ENCODE peak calls at places on chromosomes 12 and 14, in nine cellular contexts. D is lower lobe of right lung, X is heart right ventricle, B is GM23338, I is A549, R is testis, W is GM12865, G is cardiac fibroblast, S is coronary artery. A is an unnamed sample.

GRCh38 chr14:77862154-77862783 is 62.4 kb downstream of the ADCK1 start:
- DNase-seq in D (peak), X (peak), B (peak), I (peak), R (peak), W (peak), G (peak), S (no peak), A (no peak)

GRCh38 chr12:12511021-12511783 is 51.5 kb downstream of the DUSP16 start:
- DNase-seq in D (no peak), X (no peak), B (no peak), I (no peak), R (no peak), W (no peak), G (no peak), S (no peak), A (no peak)

GRCh38 chr12:95738024-95738611 is 52.4 kb downstream of the NTN4 start:
- DNase-seq in D (no peak), X (no peak), B (no peak), I (no peak), R (no peak), W (no peak), G (no peak), S (no peak), A (no peak)

GRCh38 chr14:104195854-104196253 is 57.5 kb downstream of the KIF26A start:
- DNase-seq in D (no peak), X (no peak), B (no peak), I (no peak), R (no peak), W (no peak), G (no peak), S (no peak), A (no peak)

GRCh38 chr12:112182499-112182898 is 57.1 kb downstream of the TRAFD1 start:
- DNase-seq in D (no peak), X (no peak), B (no peak), I (no peak), R (peak), W (peak), G (peak), S (no peak), A (no peak)

GRCh38 chr12:130626601-130627000 is 89.5 kb downstream of the RIMBP2 start:
- DNase-seq in D (no peak), X (no peak), B (no peak), I (no peak), R (no peak), W (no peak), G (no peak), S (peak), A (no peak)

GRCh38 chr12:89448951-89449371 is 75.6 kb downstream of the GALNT4 start:
- DNase-seq in D (no peak), X (no peak), B (no peak), I (no peak), R (no peak), W (no peak), G (no peak), S (no peak), A (peak)

GRCh38 chr12:16568873-16569272 is 37.1 kb downstream of the LMO3 start:
- DNase-seq in D (no peak), X (no peak), B (no peak), I (no peak), R (no peak), W (peak), G (peak), S (no peak), A (no peak)

GRCh38 chr12:104790296-104791125 is 167.6 kb downstream of the SLC41A2 start:
- DNase-seq in D (peak), X (peak), B (peak), I (peak), R (peak), W (peak), G (no peak), S (no peak), A (no peak)

GRCh38 chr12:131710464-131711457 is at the start of gene SFSWAP:
- DNase-seq in D (peak), X (peak), B (peak), I (peak), R (peak), W (peak), G (peak), S (no peak), A (peak)

GRCh38 chr12:122111070-122111750 is 32.7 kb downstream of the MLXIP start:
- DNase-seq in D (no peak), X (no peak), B (no peak), I (no peak), R (no peak), W (no peak), G (no peak), S (no peak), A (no peak)

GRCh38 chr14:40336846-40337245 is 904.6 kb upstream of the FBXO33 start:
- DNase-seq in D (no peak), X (no peak), B (peak), I (no peak), R (no peak), W (no peak), G (no peak), S (no peak), A (no peak)

GRCh38 chr12:6866163-6866919 is 990 bp upstream of the TPI1 start:
- DNase-seq in D (no peak), X (no peak), B (peak), I (no peak), R (no peak), W (no peak), G (no peak), S (no peak), A (no peak)

GRCh38 chr12:105382771-105383632 is 52.5 kb downstream of the C12orf75 start:
- DNase-seq in D (no peak), X (peak), B (peak), I (peak), R (no peak), W (peak), G (peak), S (no peak), A (peak)

GRCh38 chr14:69953266-69953905 is 74.2 kb downstream of the SMOC1 start:
- DNase-seq in D (no peak), X (no peak), B (no peak), I (no peak), R (no peak), W (no peak), G (no peak), S (no peak), A (no peak)

GRCh38 chr12:48003226-48004038 is 844 bp downstream of the COL2A1 start:
- DNase-seq in D (no peak), X (no peak), B (peak), I (peak), R (no peak), W (no peak), G (no peak), S (no peak), A (no peak)

GRCh38 chr12:3061129-3061857 is 15.9 kb upstream of the TSPAN9 start:
- DNase-seq in D (no peak), X (no peak), B (no peak), I (no peak), R (no peak), W (no peak), G (peak), S (no peak), A (peak)

GRCh38 chr14:49946320-49947141 is 53.6 kb downstream of the ARF6 start:
- DNase-seq in D (no peak), X (peak), B (no peak), I (peak), R (no peak), W (no peak), G (peak), S (no peak), A (peak)

GRCh38 chr12:116708826-116709756 is 28.8 kb downstream of the SPRING1 start:
- DNase-seq in D (no peak), X (peak), B (peak), I (peak), R (peak), W (peak), G (peak), S (no peak), A (peak)

GRCh38 chr12:21296751-21297406 is 37.8 kb downstream of the SLCO1A2 start:
- DNase-seq in D (no peak), X (no peak), B (peak), I (peak), R (no peak), W (peak), G (peak), S (no peak), A (no peak)

GRCh38 chr12:25578739-25579138 is 25.7 kb upstream of the LMNTD1 start:
- DNase-seq in D (no peak), X (no peak), B (no peak), I (no peak), R (no peak), W (no peak), G (no peak), S (no peak), A (no peak)
- H3K4me3 ChIP-seq in D (no peak), X (no peak), B (no peak), I (no peak), R (no peak), W (no peak), G (no peak), S (no peak), A (no peak)

GRCh38 chr12:113622410-113622809 is 150.7 kb upstream of the LHX5 start:
- DNase-seq in D (no peak), X (no peak), B (no peak), I (no peak), R (no peak), W (no peak), G (no peak), S (no peak), A (no peak)
- TF ChIP-seq CTCF in D (no peak), X (no peak), B (no peak), I (no peak), R (no peak), W (no peak), G (no peak), S (no peak), A (no peak)

GRCh38 chr14:31887929-31888580 is 189.0 kb upstream of the ARHGAP5 start:
- DNase-seq in D (no peak), X (no peak), B (no peak), I (no peak), R (no peak), W (no peak), G (no peak), S (no peak), A (no peak)
- H3K4me3 ChIP-seq in D (no peak), X (no peak), B (no peak), I (no peak), R (no peak), W (no peak), G (no peak), S (no peak), A (no peak)

GRCh38 chr12:51348116-51348515 is 1.6 kb upstream of the CELA1 start:
- DNase-seq in D (no peak), X (no peak), B (no peak), I (no peak), R (no peak), W (no peak), G (no peak), S (no peak), A (no peak)
- TF ChIP-seq CTCF in D (no peak), X (no peak), B (no peak), I (no peak), R (no peak), W (no peak), G (no peak), S (no peak), A (no peak)